ENCODE peak calls at places on chromosome X, in eight cellular contexts. C is foreskin keratinocyte, Y is fibroblast of mammary gland, S is adrenal gland, F is upper lobe of left lung, L is neural progenitor cell, E is tibial artery, U is AG10803. X is an unnamed sample.

GRCh38 chrX:7606253-7606652 is 236.7 kb upstream of the VCX start:
- DNase-seq in S (no peak), Y (no peak), L (no peak), E (no peak), F (no peak), C (no peak), U (no peak), X (no peak)

GRCh38 chrX:151019837-151020236 is 36.7 kb downstream of the HMGB3 start:
- DNase-seq in E (no peak), Y (peak; percentile 10), C (peak; percentile 70), F (no peak), L (no peak), S (no peak), U (peak; percentile 52), X (no peak)

GRCh38 chrX:103608305-103608963 is 671 bp downstream of the TCEAL3 start:
- DNase-seq in C (no peak), E (peak; percentile 65), Y (no peak), S (peak; percentile 23), U (no peak), F (peak; percentile 28), L (peak; percentile 11), X (peak; percentile 10)

GRCh38 chrX:15834827-15835595 is 19.6 kb downstream of the AP1S2 start:
- DNase-seq in S (no peak), U (no peak), Y (no peak), F (no peak), C (no peak), E (no peak), L (no peak), X (no peak)

GRCh38 chrX:36930491-36930890 is 77.7 kb upstream of the FAM47C start:
- DNase-seq in Y (no peak), L (no peak), U (no peak), E (no peak), S (no peak), F (no peak), C (no peak), X (no peak)

GRCh38 chrX:136250191-136251041 is 784 bp downstream of the MAP7D3 start:
- DNase-seq in S (peak; percentile 1), C (no peak), E (no peak), Y (peak; percentile 37), L (peak; percentile 60), F (no peak), U (no peak), X (no peak)

GRCh38 chrX:9134341-9134740 is 100.4 kb upstream of the FAM9B start:
- DNase-seq in F (no peak), S (no peak), L (no peak), Y (no peak), C (no peak), E (no peak), U (no peak), X (no peak)

GRCh38 chrX:45849261-45849660 is 648.6 kb upstream of the DIPK2B start:
- DNase-seq in U (peak; percentile 87), Y (peak; percentile 86), E (no peak), C (peak; percentile 59), S (no peak), F (peak; percentile 28), L (peak; percentile 32), X (no peak)

GRCh38 chrX:9902651-9903050 is 64.5 kb upstream of the CLDN34 start:
- DNase-seq in F (no peak), S (peak; percentile 35), Y (no peak), C (no peak), U (no peak), E (no peak), L (no peak), X (no peak)

GRCh38 chrX:49071877-49072711 is 1.7 kb downstream of the PRAF2 start:
- DNase-seq in L (no peak), U (peak; percentile 73), E (peak; percentile 89), Y (peak; percentile 79), C (no peak), S (peak; percentile 85), F (peak; percentile 89), X (no peak)

GRCh38 chrX:15202458-15203177 is 67.3 kb downstream of the ASB9 start:
- DNase-seq in U (peak; percentile 71), E (no peak), S (no peak), Y (peak; percentile 58), C (peak; percentile 6), F (no peak), L (no peak), X (peak; percentile 23)

GRCh38 chrX:95290455-95290854 is 1394.2 kb upstream of the DIAPH2 start:
- DNase-seq in C (no peak), U (no peak), L (peak; percentile 53), Y (no peak), E (no peak), S (no peak), F (no peak), X (no peak)

GRCh38 chrX:71604141-71604540 is 14.2 kb downstream of the CXCR3 start:
- DNase-seq in C (no peak), L (no peak), S (no peak), Y (peak; percentile 88), U (no peak), F (no peak), E (no peak), X (no peak)

GRCh38 chrX:56728321-56728720 is 722 bp upstream of the NBDY start:
- DNase-seq in U (no peak), C (no peak), E (no peak), Y (peak; percentile 18), S (no peak), L (no peak), F (no peak), X (no peak)

GRCh38 chrX:129540068-129540653 is at the start of gene OCRL:
- DNase-seq in C (peak; percentile 13), S (peak; percentile 71), L (peak; percentile 84), E (peak; percentile 74), F (peak; percentile 65), U (peak; percentile 54), Y (peak; percentile 59), X (peak; percentile 67)

GRCh38 chrX:45900751-45901150 is 644.5 kb downstream of the ZNF674 start:
- DNase-seq in L (peak; percentile 43), F (no peak), U (peak; percentile 70), E (no peak), S (no peak), C (no peak), Y (peak; percentile 37), X (no peak)

GRCh38 chrX:17547658-17548057 is 172.7 kb downstream of the NHS start:
- DNase-seq in Y (peak; percentile 90), F (peak; percentile 64), E (no peak), C (peak; percentile 95), U (peak; percentile 77), L (no peak), S (peak; percentile 79), X (peak; percentile 41)

GRCh38 chrX:11446331-11446730 is 153.1 kb downstream of the AMELX start:
- DNase-seq in L (no peak), U (peak; percentile 82), S (no peak), E (no peak), C (no peak), F (no peak), Y (peak; percentile 71), X (no peak)

GRCh38 chrX:13009256-13009655 is 34.3 kb downstream of the TMSB4X start:
- DNase-seq in S (peak; percentile 57), E (no peak), U (peak; percentile 68), L (no peak), Y (no peak), F (peak; percentile 84), C (no peak), X (no peak)

DNA sequence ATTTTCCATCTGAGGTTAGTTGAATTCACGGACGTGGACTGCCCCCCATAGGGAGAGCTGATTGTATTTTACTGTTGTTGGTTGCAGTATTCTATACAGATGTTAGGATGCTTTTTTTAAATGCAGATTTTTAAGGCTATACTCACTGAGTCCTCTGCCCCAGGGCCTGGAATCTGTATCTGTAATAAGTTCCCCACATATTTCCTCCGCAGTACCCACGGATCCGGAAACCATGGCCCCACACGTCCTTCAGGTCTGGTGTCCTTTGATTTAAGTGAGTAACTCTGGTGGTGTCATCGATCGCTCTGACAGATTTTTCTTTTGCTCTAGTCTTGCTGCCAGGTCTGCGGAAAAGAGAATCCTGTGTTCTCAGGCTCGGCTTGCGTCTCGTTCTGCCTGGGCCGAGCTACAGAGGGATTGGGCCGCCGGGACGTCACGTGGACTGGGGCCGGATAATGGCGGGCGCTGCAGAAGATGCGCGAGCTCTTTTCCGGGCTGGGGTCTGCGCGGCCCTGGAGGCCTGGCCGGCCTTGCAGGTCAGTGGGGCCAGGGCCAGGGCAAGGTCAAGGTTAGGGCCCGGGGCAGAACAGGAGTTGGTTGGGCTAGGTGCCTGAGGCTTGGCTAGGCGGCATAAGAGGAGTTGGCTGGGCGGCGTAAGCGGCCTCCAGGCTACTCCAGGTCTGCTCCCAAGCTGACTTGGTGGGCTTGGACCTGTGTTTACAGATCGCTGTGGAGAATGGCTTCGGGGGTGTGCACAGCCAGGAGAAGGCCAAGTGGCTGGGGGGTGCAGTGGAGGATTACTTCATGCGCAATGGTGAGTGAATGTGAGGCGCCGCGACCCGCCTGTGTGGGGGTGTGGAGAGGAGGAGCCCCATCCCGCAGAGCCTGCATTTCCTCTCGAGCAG is at the start of gene TSR2:
- DNase-seq in E (peak; percentile 87), S (peak; percentile 87), C (peak; percentile 61), L (peak; percentile 87), U (peak; percentile 85), Y (peak; percentile 87), F (peak; percentile 83), X (peak; percentile 75)
- TF ChIP-seq CTCF in E (no peak), S (peak; percentile 27), C (peak; percentile 60), L (peak; percentile 16), U (peak; percentile 26), Y (peak; percentile 31), F (no peak), X (no peak)

GRCh38 chrX:21756785-21757529 is 959 bp downstream of the SMPX start:
- DNase-seq in F (no peak), U (no peak), Y (peak; percentile 7), S (no peak), C (no peak), L (no peak), E (no peak), X (no peak)
- TF ChIP-seq CTCF in F (no peak), U (no peak), Y (no peak), S (no peak), C (no peak), L (no peak), E (no peak), X (no peak)

GRCh38 chrX:152821145-152821765 is 9.3 kb downstream of the CETN2 start:
- DNase-seq in E (no peak), U (peak; percentile 31), S (peak; percentile 52), C (no peak), F (peak; percentile 26), L (peak; percentile 72), Y (peak; percentile 38), X (no peak)
- TF ChIP-seq CTCF in E (no peak), U (peak; percentile 63), S (peak; percentile 44), C (peak; percentile 67), F (no peak), L (peak; percentile 70), Y (peak; percentile 51), X (peak; percentile 75)

GRCh38 chrX:143754183-143754582 is 33.6 kb upstream of the SPANXN2 start:
- DNase-seq in E (no peak), L (no peak), Y (no peak), S (no peak), U (no peak), C (peak; percentile 5), F (no peak), X (no peak)

GRCh38 chrX:143757887-143758286 is 37.3 kb upstream of the SPANXN2 start:
- DNase-seq in S (no peak), Y (no peak), L (no peak), U (no peak), F (no peak), C (no peak), E (no peak), X (no peak)

DNA sequence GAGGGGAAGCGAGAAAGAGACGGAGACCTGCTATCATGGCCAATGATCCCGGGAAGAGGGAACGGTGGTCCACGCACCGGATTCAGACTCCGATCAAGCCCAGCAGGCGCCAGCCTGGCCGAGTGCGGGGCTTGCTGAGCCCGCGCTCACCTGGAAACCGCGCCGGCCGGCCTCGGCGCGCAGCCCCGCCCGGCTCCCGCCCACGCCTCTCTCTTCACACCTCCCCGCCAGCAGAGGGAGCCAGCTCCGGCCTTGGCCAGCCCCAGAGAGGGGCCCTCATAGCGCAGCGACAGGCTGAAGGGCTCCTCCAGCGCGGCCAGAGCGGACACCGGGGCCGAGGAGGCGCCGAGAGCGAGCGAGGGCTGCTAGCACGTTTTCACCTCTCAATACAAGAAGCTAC is 36.8 kb upstream of the SPANXN2 start:
- DNase-seq in C (no peak), F (no peak), Y (no peak), U (no peak), L (peak; percentile 37), S (no peak), E (no peak), X (no peak)
- TF ChIP-seq CTCF in C (no peak), F (no peak), Y (no peak), U (no peak), L (peak; percentile 26), S (no peak), E (no peak), X (no peak)